ENCODE peak calls at places on chromosomes 13 and 19, in eight cellular contexts. N is choroid plexus epithelial cell; O is activated CD4-positive, alpha-beta T cell treated with anti-CD3 and anti-CD28 coated beads for 4 hours; A is small intestine; Y is caudate nucleus; T is RWPE1; E is AG04450; C is ELF-1. S is an unnamed sample.

GRCh38 chr19:974564-975257 is 9.4 kb upstream of the WDR18 start:
- DNase-seq in N (no peak), O (no peak), A (no peak), Y (no peak), T (no peak), E (no peak), C (no peak), S (no peak)

GRCh38 chr19:34841780-34842179 is 68.8 kb upstream of the ZNF599 start:
- DNase-seq in N (no peak), O (no peak), A (no peak), Y (no peak), T (no peak), E (no peak), C (no peak), S (no peak)

GRCh38 chr13:109497917-109498316 is 288.5 kb downstream of the IRS2 start:
- DNase-seq in N (no peak), O (no peak), A (no peak), Y (no peak), T (no peak), E (no peak), C (no peak), S (no peak)

GRCh38 chr13:85261757-85262346 is 537.4 kb downstream of the SLITRK6 start:
- DNase-seq in N (peak), O (no peak), A (no peak), Y (no peak), T (peak), E (no peak), C (no peak), S (no peak)

GRCh38 chr19:40282209-40282580 is 3.0 kb downstream of the AKT2 start:
- DNase-seq in N (no peak), O (no peak), A (no peak), Y (no peak), T (no peak), E (no peak), C (no peak), S (no peak)

GRCh38 chr13:27288397-27288796 is 17.8 kb downstream of the RASL11A start:
- DNase-seq in N (no peak), O (no peak), A (no peak), Y (no peak), T (no peak), E (no peak), C (no peak), S (no peak)

GRCh38 chr19:51311388-51312257 is at the start of gene IGLON5:
- DNase-seq in N (no peak), O (no peak), A (no peak), Y (no peak), T (no peak), E (no peak), C (peak), S (no peak)

GRCh38 chr19:35046461-35046860 is 4.9 kb downstream of the HPN start:
- DNase-seq in N (no peak), O (no peak), A (no peak), Y (no peak), T (no peak), E (no peak), C (no peak), S (no peak)

GRCh38 chr13:112871742-112872141 is 97.3 kb upstream of the MCF2L start:
- DNase-seq in N (no peak), O (no peak), A (no peak), Y (no peak), T (no peak), E (no peak), C (no peak), S (no peak)

GRCh38 chr13:98285317-98285716 is 108.2 kb upstream of the RNF113B start:
- DNase-seq in N (peak), O (no peak), A (no peak), Y (no peak), T (no peak), E (no peak), C (no peak), S (no peak)